ENCODE peak calls at places on chromosome 15, in four cellular contexts. C, R, L and J are unnamed samples.

GRCh38 chr15:99731336-99732267 is 1.6 kb downstream of the LYSMD4 start:
- DNase-seq in C (no peak), R (peak; percentile 27), L (no peak), J (no peak)

GRCh38 chr15:72785452-72786243 is 2.1 kb upstream of the ADPGK start:
- DNase-seq in C (peak; percentile 10), R (no peak), L (no peak), J (no peak)

GRCh38 chr15:77018796-77019475 is 24.0 kb downstream of the PSTPIP1 start:
- DNase-seq in C (no peak), R (no peak), L (no peak), J (no peak)

GRCh38 chr15:25848769-25849430 is 14.2 kb downstream of the ATP10A start:
- DNase-seq in C (no peak), R (no peak), L (no peak), J (no peak)

GRCh38 chr15:81327526-81327925 is 3.6 kb upstream of the STARD5 start:
- DNase-seq in C (peak; percentile 90), R (peak; percentile 51), L (no peak), J (no peak)

GRCh38 chr15:91271565-91272153 is 171.6 kb downstream of the SV2B start:
- DNase-seq in C (peak; percentile 82), R (peak; percentile 42), L (no peak), J (peak; percentile 69)

GRCh38 chr15:85924088-85924487 is 129.4 kb upstream of the KLHL25 start:
- DNase-seq in C (no peak), R (no peak), L (no peak), J (no peak)

GRCh38 chr15:73540161-73540560 is 93.0 kb downstream of the NPTN start:
- DNase-seq in C (peak; percentile 59), R (no peak), L (no peak), J (no peak)

GRCh38 chr15:90038639-90039095 is 37.5 kb downstream of the ZNF710 start:
- DNase-seq in C (no peak), R (peak; percentile 69), L (peak; percentile 76), J (no peak)

GRCh38 chr15:66715181-66715624 is 13.2 kb downstream of the SMAD6 start:
- DNase-seq in C (no peak), R (no peak), L (no peak), J (peak; percentile 17)

GRCh38 chr15:101568821-101569555 is 79.5 kb upstream of the PCSK6 start:
- DNase-seq in C (no peak), R (no peak), L (no peak), J (no peak)

GRCh38 chr15:23038741-23039150 is 623 bp downstream of the TUBGCP5 start:
- DNase-seq in C (peak; percentile 70), R (peak; percentile 60), L (peak; percentile 13), J (no peak)

GRCh38 chr15:45603881-45604280 is 16.7 kb downstream of the BLOC1S6 start:
- DNase-seq in C (no peak), R (no peak), L (no peak), J (no peak)

GRCh38 chr15:29134239-29134638 is 135.4 kb downstream of the NSMCE3 start:
- DNase-seq in C (no peak), R (no peak), L (no peak), J (no peak)

GRCh38 chr15:68444336-68444735 is 12.4 kb upstream of the ITGA11 start:
- DNase-seq in C (no peak), R (no peak), L (no peak), J (no peak)
- TF ChIP-seq CTCF in C (no peak), R (no peak), L (no peak), J (no peak)

GRCh38 chr15:39498642-39499041 is 82.2 kb upstream of the THBS1 start:
- DNase-seq in C (no peak), R (no peak), L (no peak), J (no peak)

GRCh38 chr15:39497759-39498565 is 82.9 kb upstream of the THBS1 start:
- DNase-seq in C (peak; percentile 34), R (peak; percentile 65), L (no peak), J (no peak)

GRCh38 chr15:39495871-39496459 is 84.9 kb upstream of the THBS1 start:
- DNase-seq in C (no peak), R (peak; percentile 44), L (no peak), J (no peak)

GRCh38 chr15:39499151-39499550 is 81.7 kb upstream of the THBS1 start:
- DNase-seq in C (no peak), R (no peak), L (no peak), J (no peak)

DNA sequence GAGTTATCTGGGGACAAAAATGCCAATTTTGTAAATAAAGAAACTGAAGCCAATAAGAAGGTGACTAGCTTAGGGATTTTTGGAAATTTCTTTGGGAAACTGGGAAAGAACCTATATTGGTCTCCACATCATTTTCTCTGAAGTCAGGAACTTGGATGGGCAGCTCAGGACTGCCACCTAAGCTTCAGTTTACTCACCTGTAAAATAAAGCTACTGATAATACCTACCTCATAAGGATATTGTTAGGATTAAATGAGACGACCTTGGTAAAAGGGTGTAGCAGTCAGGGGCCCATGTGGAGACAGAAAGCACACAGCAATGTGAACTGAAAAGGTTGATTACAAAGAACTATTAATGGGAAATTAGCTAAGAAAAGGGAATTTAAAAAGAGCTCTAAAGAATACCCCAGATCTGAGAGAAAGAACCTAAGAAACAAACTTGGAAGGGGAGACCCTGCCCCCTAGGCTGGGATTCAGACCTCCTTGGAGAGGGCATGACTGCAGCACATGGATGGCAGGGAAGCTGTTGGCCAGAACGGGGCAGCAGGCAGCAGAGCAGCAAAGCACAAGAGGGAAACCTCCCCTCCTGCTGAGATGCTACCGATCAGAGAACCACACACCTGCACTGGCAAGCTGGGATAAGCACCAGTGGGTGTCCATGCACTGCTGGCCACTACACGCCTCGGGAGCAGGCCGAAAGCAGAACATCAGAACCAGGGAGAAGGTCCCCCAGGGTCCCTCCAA is 83.7 kb upstream of the THBS1 start:
- DNase-seq in C (no peak), R (no peak), L (no peak), J (no peak)
- TF ChIP-seq CTCF in C (no peak), R (no peak), L (no peak), J (no peak)

DNA sequence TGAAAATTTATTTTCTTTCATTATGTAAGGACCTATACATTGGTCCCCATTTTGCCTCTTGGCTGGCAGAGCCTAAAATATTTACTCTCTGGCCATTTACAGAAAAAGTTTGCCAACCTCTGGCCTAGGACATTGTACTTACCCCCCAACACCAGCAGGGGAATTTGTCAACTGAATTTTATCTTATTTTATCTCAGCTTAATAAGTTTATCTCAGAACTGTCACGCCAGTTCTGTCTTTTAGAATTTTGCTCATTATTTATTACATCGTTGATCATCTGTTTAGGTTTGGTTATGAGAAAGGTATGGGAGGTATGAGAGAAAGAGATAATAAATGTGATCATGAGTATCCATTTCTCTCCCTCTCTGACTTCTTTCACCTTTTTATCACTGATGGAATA is 38.3 kb downstream of the CHD2 start:
- DNase-seq in C (no peak), R (no peak), L (no peak), J (no peak)
- TF ChIP-seq CTCF in C (peak; percentile 37), R (peak; percentile 26), L (no peak), J (peak; percentile 55)

GRCh38 chr15:68808770-68809169 is 11.9 kb downstream of the ANP32A start:
- DNase-seq in C (no peak), R (no peak), L (no peak), J (no peak)
- TF ChIP-seq CTCF in C (no peak), R (no peak), L (no peak), J (no peak)

GRCh38 chr15:48868018-48868417 is 9.9 kb upstream of the EID1 start:
- DNase-seq in C (no peak), R (peak; percentile 50), L (no peak), J (no peak)

GRCh38 chr15:48866141-48866563 is 11.8 kb upstream of the EID1 start:
- DNase-seq in C (peak; percentile 49), R (no peak), L (no peak), J (no peak)

GRCh38 chr15:48862705-48863104 is 15.2 kb upstream of the EID1 start:
- DNase-seq in C (no peak), R (no peak), L (peak; percentile 78), J (no peak)

GRCh38 chr15:48868549-48868948 is 9.4 kb upstream of the EID1 start:
- DNase-seq in C (peak; percentile 88), R (peak; percentile 86), L (no peak), J (no peak)

DNA sequence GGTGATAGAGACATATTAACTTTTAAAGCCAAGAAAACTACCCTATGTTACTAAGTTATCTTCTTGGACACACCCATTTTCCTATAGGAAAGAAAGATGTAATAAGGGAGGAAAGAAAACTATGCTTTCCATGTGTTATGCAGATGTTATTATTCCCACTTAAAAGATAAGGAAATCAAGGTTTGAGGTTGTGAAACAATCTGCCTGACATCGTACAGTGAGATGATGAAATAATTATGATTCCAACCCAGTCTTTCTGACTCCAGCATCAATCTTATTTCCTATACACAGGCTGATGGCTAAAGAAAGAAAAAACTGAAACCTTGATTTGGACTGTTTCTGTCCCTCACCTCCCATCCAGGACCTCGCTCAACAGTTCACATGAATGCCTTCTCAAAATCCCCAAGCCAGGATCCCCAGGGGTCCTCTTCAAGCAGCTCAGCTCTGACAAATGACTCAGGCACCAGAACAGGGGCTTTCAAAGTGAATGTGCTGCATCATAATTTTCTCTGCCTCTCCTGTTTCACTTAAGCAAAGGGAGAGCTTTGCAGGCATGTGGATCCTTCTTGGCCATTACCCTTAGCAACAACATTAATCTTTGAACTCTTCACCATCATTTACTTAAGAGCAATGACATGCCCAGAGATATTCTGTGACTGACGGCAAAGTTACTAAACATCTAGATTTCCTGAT is 12.4 kb upstream of the EID1 start:
- DNase-seq in C (peak; percentile 75), R (no peak), L (no peak), J (no peak)
- TF ChIP-seq CTCF in C (no peak), R (no peak), L (no peak), J (no peak)

DNA sequence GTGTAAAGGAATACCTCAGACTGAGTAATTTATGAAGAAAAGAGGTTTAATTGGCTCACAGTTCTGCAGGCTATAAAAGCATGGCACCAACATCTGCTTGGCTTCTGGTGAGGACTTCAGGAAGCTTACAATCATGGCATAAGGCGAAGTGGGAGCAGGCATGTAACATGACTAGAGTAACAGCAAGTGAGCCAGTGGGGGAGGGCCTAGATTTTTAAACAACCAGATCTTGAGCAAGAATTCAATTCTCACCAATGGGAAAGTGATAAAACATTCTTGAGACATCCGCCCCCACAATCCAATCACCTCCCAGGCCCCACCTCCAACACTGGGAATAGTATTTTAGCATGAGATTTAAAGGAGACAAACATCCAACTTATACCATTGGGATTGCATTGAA is 44.2 kb upstream of the BCL2A1 start:
- DNase-seq in C (no peak), R (no peak), L (no peak), J (no peak)
- TF ChIP-seq CTCF in C (no peak), R (no peak), L (no peak), J (no peak)

GRCh38 chr15:36370051-36370734 is 209.2 kb upstream of the CDIN1 start:
- DNase-seq in C (no peak), R (no peak), L (no peak), J (no peak)

GRCh38 chr15:36373549-36373948 is 205.9 kb upstream of the CDIN1 start:
- DNase-seq in C (no peak), R (peak; percentile 69), L (no peak), J (no peak)

GRCh38 chr15:36370735-36371115 is 208.7 kb upstream of the CDIN1 start:
- DNase-seq in C (peak; percentile 72), R (peak; percentile 87), L (no peak), J (no peak)

GRCh38 chr15:36371509-36371908 is 207.9 kb upstream of the CDIN1 start:
- DNase-seq in C (peak; percentile 34), R (peak; percentile 44), L (no peak), J (no peak)

GRCh38 chr15:36372968-36373367 is 206.5 kb upstream of the CDIN1 start:
- DNase-seq in C (no peak), R (no peak), L (no peak), J (no peak)
- TF ChIP-seq CTCF in C (no peak), R (no peak), L (no peak), J (no peak)

GRCh38 chr15:96349933-96350292 is 19.4 kb downstream of the NR2F2 start:
- DNase-seq in C (peak; percentile 58), R (no peak), L (no peak), J (no peak)
- TF ChIP-seq CTCF in C (no peak), R (no peak), L (no peak), J (no peak)